ENCODE peak calls at places on chromosomes 6 and 20, in seven cellular contexts. T, M, F, J, L, G and N are unnamed samples.

GRCh38 chr20:53138454-53139291 is 166.5 kb downstream of the TSHZ2 start:
- DNase-seq in J (no peak), F (peak; percentile 93), M (no peak), G (no peak), T (peak; percentile 52), L (no peak), N (no peak)

GRCh38 chr6:81265106-81265505 is 487.4 kb downstream of the TENT5A start:
- DNase-seq in J (peak; percentile 87), T (no peak), M (no peak), L (peak; percentile 10), G (no peak), F (no peak), N (no peak)

GRCh38 chr6:36519352-36519751 is 27.9 kb downstream of the STK38 start:
- DNase-seq in T (no peak), G (no peak), L (no peak), F (peak; percentile 62), J (no peak), M (no peak), N (no peak)

GRCh38 chr20:34012735-34013134 is 19.0 kb downstream of the RALY start:
- DNase-seq in L (no peak), J (no peak), F (no peak), M (no peak), G (no peak), T (no peak), N (no peak)

GRCh38 chr6:24125980-24126379 is at the start of gene NRSN1:
- DNase-seq in T (no peak), M (no peak), G (no peak), J (no peak), L (peak; percentile 57), F (no peak), N (peak; percentile 93)

GRCh38 chr6:91860951-91861350 is 1274.1 kb upstream of the MAP3K7 start:
- DNase-seq in T (no peak), J (no peak), M (no peak), F (no peak), G (no peak), L (no peak), N (no peak)

GRCh38 chr6:146770275-146770964 is 171.6 kb downstream of the ADGB start:
- DNase-seq in M (no peak), F (no peak), J (no peak), G (no peak), T (no peak), L (no peak), N (no peak)

GRCh38 chr6:157263881-157264397 is 59.4 kb downstream of the TMEM242 start:
- DNase-seq in G (no peak), M (no peak), L (no peak), F (no peak), T (no peak), J (no peak), N (no peak)

GRCh38 chr20:15889073-15889923 is 684.0 kb downstream of the KIF16B start:
- DNase-seq in F (no peak), L (peak; percentile 19), J (no peak), M (no peak), T (no peak), G (no peak), N (no peak)

GRCh38 chr6:30091577-30092381 is 16.2 kb upstream of the RNF39 start:
- DNase-seq in J (peak; percentile 89), F (no peak), T (no peak), G (peak; percentile 58), L (peak; percentile 64), M (peak; percentile 85), N (no peak)

GRCh38 chr6:142856857-142857608 is 87.9 kb downstream of the HIVEP2 start:
- DNase-seq in T (peak; percentile 86), F (peak; percentile 68), M (no peak), G (no peak), J (no peak), L (no peak), N (no peak)

GRCh38 chr6:111540971-111541719 is 58.1 kb upstream of the REV3L start:
- DNase-seq in M (no peak), G (no peak), J (no peak), T (no peak), L (no peak), F (no peak), N (no peak)

GRCh38 chr6:56531839-56532595 is 110.7 kb downstream of the DST start:
- DNase-seq in T (no peak), L (no peak), J (no peak), F (no peak), M (no peak), G (no peak), N (no peak)

GRCh38 chr6:11718461-11718860 is 60.1 kb downstream of the ADTRP start:
- DNase-seq in G (no peak), L (no peak), F (no peak), T (no peak), M (no peak), J (peak; percentile 66), N (no peak)

GRCh38 chr20:25220021-25220730 is 24.7 kb downstream of the ENTPD6 start:
- DNase-seq in F (no peak), M (no peak), J (no peak), L (no peak), T (peak; percentile 45), G (no peak), N (peak; percentile 41)

GRCh38 chr6:116485786-116486185 is 24.6 kb downstream of the CALHM6 start:
- DNase-seq in G (no peak), T (no peak), L (no peak), F (no peak), M (no peak), J (peak; percentile 55), N (no peak)

GRCh38 chr6:137099689-137100398 is 55.1 kb upstream of the IL20RA start:
- DNase-seq in J (no peak), F (no peak), L (no peak), T (peak; percentile 45), G (no peak), M (no peak), N (no peak)

GRCh38 chr6:2016040-2016439 is 229.4 kb downstream of the GMDS start:
- DNase-seq in J (no peak), T (no peak), G (no peak), F (no peak), L (no peak), M (no peak), N (no peak)

GRCh38 chr6:166540631-166541331 is 45.7 kb downstream of the RAMACL start:
- DNase-seq in G (no peak), M (no peak), L (no peak), J (peak; percentile 3), T (no peak), F (no peak), N (no peak)

GRCh38 chr20:10910535-10911239 is 236.9 kb upstream of the JAG1 start:
- DNase-seq in G (no peak), F (no peak), J (no peak), M (no peak), L (no peak), T (no peak), N (no peak)

GRCh38 chr6:90440586-90441338 is 144.1 kb upstream of the BACH2 start:
- DNase-seq in G (no peak), T (no peak), F (no peak), J (no peak), L (no peak), M (no peak), N (peak; percentile 34)

GRCh38 chr6:35611235-35611634 is 77.5 kb downstream of the FKBP5 start:
- DNase-seq in L (peak; percentile 24), M (no peak), J (peak; percentile 48), T (no peak), G (no peak), F (peak; percentile 90), N (no peak)

GRCh38 chr6:18845891-18846290 is 458.7 kb downstream of the RNF144B start:
- DNase-seq in J (no peak), M (no peak), G (no peak), T (no peak), F (no peak), L (no peak), N (no peak)
- TF ChIP-seq EZH2phosphoT487 in J (no peak), M (no peak), G (no peak), T (no peak), F (no peak), L (no peak), N (no peak)

DNA sequence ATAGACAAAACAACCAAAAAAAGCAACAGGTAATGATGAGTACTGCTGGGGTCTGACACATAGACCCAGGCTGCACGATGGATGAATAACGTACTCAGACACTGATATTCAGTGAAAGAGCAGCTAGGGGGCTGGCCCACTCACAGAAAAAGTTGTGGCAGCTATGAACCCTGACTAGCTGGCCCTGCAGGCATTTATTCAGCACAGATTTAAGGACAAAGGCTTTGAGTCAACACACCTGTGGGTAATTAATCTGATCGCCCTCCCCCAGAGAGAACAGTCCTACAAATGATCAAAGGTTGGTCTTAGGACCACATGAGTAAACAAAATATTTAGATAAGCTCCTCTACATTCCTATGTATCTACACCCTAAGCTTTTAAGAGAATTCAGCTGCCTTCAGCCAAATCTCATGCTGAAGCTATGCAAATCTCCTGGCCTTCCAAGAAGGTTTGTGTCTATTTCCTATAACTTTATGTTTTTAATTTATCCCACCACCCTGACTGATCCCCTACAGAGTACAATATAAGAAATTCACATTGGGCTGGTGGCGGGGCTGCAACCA is 81.7 kb upstream of the NXT1 start:
- DNase-seq in G (no peak), J (no peak), L (no peak), T (peak; percentile 5), M (no peak), F (no peak), N (no peak)
- H3K27ac ChIP-seq in G (no peak overlapping the region), J (no peak overlapping the region), L (no peak overlapping the region), T (no peak overlapping the region), M (no peak overlapping the region), F (no peak overlapping the region), N (no peak overlapping the region)

DNA sequence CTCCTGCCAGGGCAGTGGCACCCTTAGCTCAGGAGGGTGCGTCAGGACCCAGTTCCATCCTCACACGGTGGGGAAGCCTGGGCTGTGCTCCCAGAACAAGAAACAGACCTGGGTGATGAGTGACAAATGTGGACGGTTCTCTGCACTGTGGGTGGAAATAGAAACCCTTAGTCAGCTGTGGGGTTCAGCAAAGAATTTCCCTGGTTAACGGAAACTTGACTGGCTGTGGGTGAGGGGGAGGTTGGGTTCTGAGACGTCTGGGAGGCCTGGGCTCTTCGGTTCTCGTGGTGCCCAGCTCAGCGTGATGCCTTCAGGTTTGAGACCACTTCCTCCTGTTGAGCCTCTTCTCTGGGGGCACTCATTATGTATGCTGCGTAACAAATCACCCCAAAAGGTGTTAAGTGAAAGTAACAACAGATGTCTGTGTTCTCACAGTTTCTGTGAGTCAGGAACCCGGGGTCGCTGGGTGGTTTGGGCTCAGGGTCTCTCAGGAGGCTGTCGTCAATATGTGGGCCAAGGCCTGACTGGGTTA is 53.1 kb upstream of the FAM83D start:
- DNase-seq in M (no peak), J (no peak), T (peak; percentile 73), G (no peak), L (no peak), F (peak; percentile 91), N (no peak)
- TF ChIP-seq EZH2phosphoT487 in M (no peak), J (no peak), T (no peak), G (no peak), L (no peak), F (no peak), N (no peak)

DNA sequence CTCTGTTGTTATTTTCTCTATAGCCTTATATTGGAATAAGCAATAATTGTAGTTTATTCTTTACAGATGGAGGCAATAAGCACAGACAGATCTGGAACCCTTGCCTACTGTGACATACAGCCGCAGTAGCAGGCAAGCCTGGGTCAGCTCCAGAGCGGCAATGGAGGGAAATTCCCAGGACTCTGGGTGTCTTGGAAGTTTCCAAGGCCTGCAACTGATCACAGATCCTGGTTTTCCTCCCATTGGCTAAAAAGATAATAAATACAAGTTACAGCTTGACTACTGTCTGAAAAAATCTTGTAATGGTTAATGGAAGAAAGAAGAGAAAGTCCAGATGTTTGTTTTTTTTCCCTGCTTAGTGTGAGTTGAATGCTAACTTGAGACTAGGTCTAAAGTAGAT is 307.7 kb downstream of the ALDH8A1 start:
- DNase-seq in L (peak; percentile 47), G (no peak), J (no peak), F (no peak), T (no peak), M (no peak), N (no peak)
- H3K27ac ChIP-seq in L (peak overlapping the region; percentile 57), G (no peak overlapping the region), J (no peak overlapping the region), F (no peak overlapping the region), T (no peak overlapping the region), M (no peak overlapping the region), N (no peak overlapping the region)